ENCODE peak calls at places on chromosomes 2 and 18, in eight cellular contexts. N is fibroblast of mammary gland, T is NB4, G is WTC11, E is fibroblast of pulmonary artery, Y is endothelial cell, P is bronchial epithelial cell, A is A549. B is an unnamed sample.

GRCh38 chr2:38572167-38572566 is 30.6 kb downstream of the HNRNPLL start:
- DNase-seq in Y (no peak), E (peak; percentile 94), N (peak; percentile 93), A (no peak), T (peak; percentile 95), P (peak; percentile 70), G (no peak), B (no peak)

GRCh38 chr2:188623995-188624643 is 332.4 kb downstream of the GULP1 start:
- DNase-seq in N (peak; percentile 76), T (no peak), P (peak; percentile 79), G (no peak), A (no peak), Y (no peak), E (peak; percentile 60), B (no peak)

GRCh38 chr2:16315911-16316310 is 349.7 kb downstream of the CYRIA start:
- DNase-seq in Y (no peak), A (no peak), G (no peak), T (no peak), E (no peak), P (no peak), N (no peak), B (no peak)

GRCh38 chr18:68429809-68430208 is 285.1 kb downstream of the TMX3 start:
- DNase-seq in N (peak; percentile 83), G (no peak), A (no peak), E (peak; percentile 58), P (peak; percentile 80), Y (no peak), T (no peak), B (no peak)

GRCh38 chr18:59432796-59433195 is 73.7 kb upstream of the LMAN1 start:
- DNase-seq in E (no peak), G (no peak), N (no peak), P (no peak), Y (no peak), A (no peak), T (no peak), B (no peak)

GRCh38 chr2:50551868-50552267 is 480.1 kb downstream of the NRXN1 start:
- DNase-seq in E (no peak), T (no peak), G (no peak), A (no peak), Y (no peak), P (no peak), N (no peak), B (no peak)

GRCh38 chr18:48802543-48803428 is 148.0 kb downstream of the SMAD7 start:
- DNase-seq in A (no peak), Y (no peak), P (no peak), N (no peak), T (no peak), G (peak; percentile 16), E (no peak), B (peak; percentile 32)

GRCh38 chr2:6957031-6957714 is 40.0 kb downstream of the RNF144A start:
- DNase-seq in T (no peak), G (no peak), P (no peak), A (no peak), E (no peak), Y (no peak), N (no peak), B (no peak)

GRCh38 chr2:223758131-223758840 is 79.1 kb downstream of the AP1S3 start:
- DNase-seq in P (no peak), E (no peak), N (no peak), Y (no peak), T (no peak), G (no peak), A (no peak), B (no peak)

GRCh38 chr2:96895709-96896651 is 26.1 kb upstream of the SEMA4C start:
- DNase-seq in Y (no peak), T (no peak), G (no peak), E (no peak), N (no peak), A (no peak), P (peak; percentile 68), B (no peak)

GRCh38 chr2:223032187-223033142 is 19.5 kb upstream of the KCNE4 start:
- DNase-seq in Y (no peak), A (no peak), N (peak; percentile 79), P (peak; percentile 38), E (no peak), G (no peak), T (no peak), B (no peak)

GRCh38 chr18:10299686-10300085 is 154.7 kb upstream of the APCDD1 start:
- DNase-seq in A (no peak), P (no peak), E (no peak), Y (no peak), G (no peak), T (peak; percentile 55), N (peak; percentile 41), B (no peak)

GRCh38 chr2:145228506-145228905 is 708.6 kb upstream of the ZEB2 start:
- DNase-seq in G (no peak), P (peak; percentile 2), Y (no peak), T (no peak), E (no peak), A (no peak), N (peak; percentile 89), B (no peak)

GRCh38 chr18:45715212-45715780 is 8.7 kb upstream of the SLC14A1 start:
- DNase-seq in A (no peak), E (no peak), P (no peak), G (no peak), T (no peak), N (no peak), Y (no peak), B (no peak)

GRCh38 chr2:1685078-1685956 is 59.0 kb downstream of the PXDN start:
- DNase-seq in G (no peak), T (no peak), P (no peak), N (no peak), A (no peak), E (no peak), Y (no peak), B (no peak)

GRCh38 chr2:232976666-232977437 is 36.2 kb downstream of the NGEF start:
- DNase-seq in G (no peak), Y (no peak), T (no peak), E (no peak), A (no peak), N (no peak), P (no peak), B (no peak)

GRCh38 chr2:235026137-235026536 is 74.3 kb downstream of the SH3BP4 start:
- DNase-seq in P (peak; percentile 98), G (no peak), T (no peak), Y (no peak), A (peak; percentile 62), N (peak; percentile 94), E (peak; percentile 84), B (no peak)

GRCh38 chr2:84857566-84857965 is 23.3 kb downstream of the TRABD2A start:
- DNase-seq in T (no peak), G (no peak), A (no peak), Y (no peak), E (no peak), N (no peak), P (no peak), B (no peak)

GRCh38 chr2:74199871-74200305 is 1.5 kb downstream of the MTHFD2 start:
- DNase-seq in Y (no peak), P (no peak), G (no peak), N (peak; percentile 35), A (no peak), T (peak; percentile 56), E (peak; percentile 55), B (no peak)

GRCh38 chr2:118459425-118459824 is 371.2 kb downstream of the INSIG2 start:
- DNase-seq in N (peak; percentile 17), A (no peak), T (peak; percentile 8), E (no peak), G (no peak), Y (no peak), P (no peak), B (no peak)
- TF ChIP-seq CTCF in N (peak; percentile 9), A (no peak), T (no peak), E (no peak), G (no peak), Y (no peak), P (no peak), B (no peak)

GRCh38 chr2:238874330-238875050 is 26.6 kb downstream of the TWIST2 start:
- DNase-seq in A (no peak), N (no peak), E (no peak), Y (no peak), G (no peak), P (no peak), T (no peak), B (no peak)
- TF ChIP-seq CTCF in A (no peak), N (peak; percentile 6), E (peak; percentile 2), Y (no peak), G (no peak), P (no peak), T (no peak), B (no peak)

GRCh38 chr2:19850056-19850455 is 51.7 kb downstream of the TTC32 start:
- DNase-seq in P (peak; percentile 31), Y (no peak), A (no peak), N (no peak), E (no peak), T (no peak), G (no peak), B (no peak)

GRCh38 chr2:19850526-19851050 is 51.2 kb downstream of the TTC32 start:
- DNase-seq in A (no peak), P (no peak), N (no peak), T (no peak), Y (no peak), G (no peak), E (no peak), B (no peak)

GRCh38 chr2:19848952-19849351 is 52.8 kb downstream of the TTC32 start:
- DNase-seq in N (no peak), E (no peak), T (no peak), P (no peak), A (no peak), G (no peak), Y (no peak), B (no peak)

GRCh38 chr2:19848029-19848750 is 53.6 kb downstream of the TTC32 start:
- DNase-seq in A (no peak), P (no peak), Y (no peak), E (no peak), T (no peak), N (no peak), G (no peak), B (no peak)

DNA sequence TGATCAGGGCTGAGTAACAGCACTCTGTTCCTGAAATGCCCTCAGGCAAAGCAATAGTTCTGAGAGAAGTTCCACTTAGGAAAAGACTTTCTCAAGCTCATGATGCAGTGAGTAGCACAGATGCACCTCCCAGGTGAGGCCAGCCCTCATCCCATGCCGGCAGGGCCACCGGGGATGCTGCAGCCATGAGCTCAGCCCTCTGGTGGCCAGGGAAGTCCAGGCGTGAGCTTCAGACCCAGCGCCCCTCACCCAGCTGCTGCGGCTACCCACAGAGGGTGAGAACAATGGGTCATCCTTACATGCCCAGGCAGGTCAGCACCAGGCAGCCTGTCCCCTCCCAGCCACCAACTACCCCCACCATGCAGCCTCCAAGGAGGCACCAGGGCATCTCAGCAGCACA is 50.7 kb downstream of the TTC32 start:
- DNase-seq in G (peak; percentile 37), P (peak; percentile 39), E (no peak), A (peak; percentile 47), T (no peak), Y (peak; percentile 35), N (no peak), B (no peak)
- TF ChIP-seq CTCF in G (no peak), P (peak; percentile 55), E (peak; percentile 23), A (peak; percentile 13), T (no peak), Y (no peak), N (peak; percentile 11), B (no peak)

DNA sequence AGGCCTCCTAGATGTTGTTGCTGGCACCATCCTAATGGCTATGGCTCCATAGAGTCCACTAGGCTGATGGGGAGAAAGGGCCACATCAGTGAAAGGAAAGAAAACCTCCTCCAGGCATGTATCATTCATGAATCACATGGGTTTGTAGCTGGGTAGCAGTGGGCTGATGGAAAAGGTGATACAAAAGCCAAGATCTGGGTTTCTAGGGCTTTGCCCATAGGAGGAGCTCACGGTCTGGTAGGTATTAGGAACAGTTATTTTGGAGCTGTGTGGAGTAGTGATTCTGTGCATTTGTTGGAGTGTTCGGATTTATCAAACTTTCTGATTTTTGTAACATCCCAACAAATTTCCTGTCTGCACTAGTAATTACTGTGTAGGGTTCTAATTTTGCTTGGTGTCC is 259.2 kb downstream of the SLC4A3 start:
- DNase-seq in E (no peak), P (peak; percentile 58), G (no peak), T (no peak), A (peak; percentile 3), N (peak; percentile 8), Y (no peak), B (no peak)
- TF ChIP-seq CTCF in E (no peak), P (peak; percentile 25), G (no peak), T (no peak), A (peak; percentile 18), N (peak; percentile 16), Y (no peak), B (no peak)

B was measured in nephron progenitor cell.